ENCODE peak calls at places on chromosome 5, in four cellular contexts. One of them, this sample, is unnamed.
A peak's percentile ranks its signal among the peaks of the same experiment; 100 is the strongest.

GRCh38 chr5:39523821-39524220 is 99.0 kb upstream of the DAB2 start:
- DNase-seq in A549: no peak
- DNase-seq in K562: no peak
- DNase-seq in H1: no peak
- DNase-seq in this sample: no peak

GRCh38 chr5:168967882-168968620 is 332.9 kb downstream of the SLIT3 start:
- DNase-seq in A549: no peak
- DNase-seq in K562: no peak
- DNase-seq in H1: no peak
- DNase-seq in this sample: no peak

GRCh38 chr5:72244862-72245371 is 75.1 kb downstream of the MRPS27 start:
- DNase-seq in A549: peak; percentile 70
- DNase-seq in K562: peak; percentile 54
- DNase-seq in H1: no peak
- DNase-seq in this sample: peak; percentile 54

GRCh38 chr5:61207884-61208283 is 45.6 kb upstream of the SMIM15 start:
- DNase-seq in A549: no peak
- DNase-seq in K562: no peak
- DNase-seq in H1: no peak
- DNase-seq in this sample: no peak

GRCh38 chr5:118224546-118224945 is 763.8 kb downstream of the DTWD2 start:
- DNase-seq in A549: no peak
- DNase-seq in K562: no peak
- DNase-seq in H1: no peak
- DNase-seq in this sample: no peak

GRCh38 chr5:139808481-139809330 is 13.1 kb downstream of the PSD2 start:
- DNase-seq in A549: no peak
- DNase-seq in K562: peak; percentile 64
- DNase-seq in H1: peak; percentile 88
- DNase-seq in this sample: no peak

GRCh38 chr5:139762624-139763170 is 32.9 kb upstream of the PSD2 start:
- DNase-seq in A549: no peak
- DNase-seq in K562: no peak
- DNase-seq in H1: no peak
- DNase-seq in this sample: no peak

GRCh38 chr5:67255881-67256280 is 59.3 kb upstream of the CD180 start:
- DNase-seq in A549: no peak
- DNase-seq in K562: no peak
- DNase-seq in H1: no peak
- DNase-seq in this sample: no peak

GRCh38 chr5:7868427-7868772 is 431 bp downstream of the FASTKD3 start:
- DNase-seq in A549: no peak
- DNase-seq in K562: no peak
- DNase-seq in H1: no peak
- DNase-seq in this sample: no peak

GRCh38 chr5:145825751-145826180 is 9.4 kb downstream of the PRELID2 start:
- DNase-seq in A549: peak; percentile 63
- DNase-seq in K562: peak; percentile 41
- DNase-seq in H1: no peak
- DNase-seq in this sample: peak; percentile 61

GRCh38 chr5:6083311-6083941 is 294.9 kb downstream of the MED10 start:
- DNase-seq in A549: no peak
- DNase-seq in K562: no peak
- DNase-seq in H1: peak; percentile 49
- DNase-seq in this sample: no peak

GRCh38 chr5:64532657-64533056 is 26.8 kb downstream of the RGS7BP start:
- DNase-seq in A549: no peak
- DNase-seq in K562: no peak
- DNase-seq in H1: no peak
- DNase-seq in this sample: no peak

GRCh38 chr5:142544946-142545652 is 140.8 kb downstream of the FGF1 start:
- DNase-seq in A549: no peak
- DNase-seq in K562: no peak
- DNase-seq in H1: no peak
- DNase-seq in this sample: no peak

GRCh38 chr5:172756764-172757393 is 14.1 kb downstream of the DUSP1 start:
- DNase-seq in A549: no peak
- DNase-seq in K562: no peak
- DNase-seq in H1: no peak
- DNase-seq in this sample: no peak

GRCh38 chr5:171569065-171569712 is 149.7 kb downstream of the FGF18 start:
- DNase-seq in A549: no peak
- DNase-seq in K562: no peak
- DNase-seq in H1: no peak
- DNase-seq in this sample: no peak

GRCh38 chr5:142000709-142001484 is 11.9 kb downstream of the GNPDA1 start:
- DNase-seq in A549: peak; percentile 34
- DNase-seq in K562: no peak
- DNase-seq in H1: peak; percentile 41
- DNase-seq in this sample: peak; percentile 7

GRCh38 chr5:169803077-169803981 is 166.3 kb downstream of the DOCK2 start:
- DNase-seq in A549: peak; percentile 55
- DNase-seq in K562: peak; percentile 70
- DNase-seq in H1: no peak
- DNase-seq in this sample: no peak

GRCh38 chr5:143562935-143563334 is 159.4 kb upstream of the NR3C1 start:
- DNase-seq in A549: peak; percentile 78
- DNase-seq in K562: no peak
- DNase-seq in H1: no peak
- DNase-seq in this sample: peak; percentile 82

GRCh38 chr5:95664204-95664786 is 17.7 kb downstream of the RFESD start:
- DNase-seq in A549: no peak
- DNase-seq in K562: no peak
- DNase-seq in H1: no peak
- DNase-seq in this sample: peak; percentile 25

GRCh38 chr5:132205385-132206125 is 22.1 kb downstream of the P4HA2 start:
- DNase-seq in A549: no peak
- DNase-seq in K562: no peak
- DNase-seq in H1: no peak
- DNase-seq in this sample: no peak

GRCh38 chr5:43192558-43193170 is 639 bp downstream of the NIM1K start:
- DNase-seq in A549: no peak
- DNase-seq in K562: no peak
- DNase-seq in H1: peak; percentile 49
- DNase-seq in this sample: no peak

GRCh38 chr5:106637275-106637674 is 1033.5 kb downstream of the EFNA5 start:
- DNase-seq in A549: no peak
- DNase-seq in K562: no peak
- DNase-seq in H1: no peak
- DNase-seq in this sample: no peak

GRCh38 chr5:159456722-159457462 is 126.6 kb upstream of the IL12B start:
- DNase-seq in A549: peak; percentile 35
- DNase-seq in K562: no peak
- DNase-seq in H1: no peak
- DNase-seq in this sample: no peak

GRCh38 chr5:11903121-11903613 is 1.1 kb downstream of the CTNND2 start:
- DNase-seq in A549: no peak
- DNase-seq in K562: no peak
- DNase-seq in H1: no peak
- DNase-seq in this sample: no peak

GRCh38 chr5:26690511-26690910 is 347.9 kb downstream of the CDH9 start:
- DNase-seq in A549: no peak
- DNase-seq in K562: no peak
- DNase-seq in H1: no peak
- DNase-seq in this sample: no peak

GRCh38 chr5:134092875-134093274 is 21.6 kb upstream of the TCF7 start:
- DNase-seq in A549: peak; percentile 26
- DNase-seq in K562: no peak
- DNase-seq in H1: no peak
- DNase-seq in this sample: no peak

GRCh38 chr5:114192108-114192507 is 169.8 kb upstream of the KCNN2 start:
- DNase-seq in A549: no peak
- DNase-seq in K562: no peak
- DNase-seq in H1: no peak
- DNase-seq in this sample: no peak

GRCh38 chr5:136032564-136032963 is 3.8 kb downstream of the TGFBI start:
- DNase-seq in A549: peak; percentile 69
- DNase-seq in K562: no peak
- DNase-seq in H1: no peak
- DNase-seq in this sample: peak; percentile 64

GRCh38 chr5:136030252-136030651 is 1.5 kb downstream of the TGFBI start:
- DNase-seq in A549: no peak
- DNase-seq in K562: no peak
- DNase-seq in H1: no peak
- DNase-seq in this sample: no peak

GRCh38 chr5:136031713-136032112 is 2.9 kb downstream of the TGFBI start:
- DNase-seq in A549: no peak
- DNase-seq in K562: no peak
- DNase-seq in H1: no peak
- DNase-seq in this sample: no peak

GRCh38 chr5:136028782-136029742 is at the start of gene TGFBI:
- DNase-seq in A549: peak; percentile 78
- DNase-seq in K562: no peak
- DNase-seq in H1: peak; percentile 79
- DNase-seq in this sample: peak; percentile 61

DNA sequence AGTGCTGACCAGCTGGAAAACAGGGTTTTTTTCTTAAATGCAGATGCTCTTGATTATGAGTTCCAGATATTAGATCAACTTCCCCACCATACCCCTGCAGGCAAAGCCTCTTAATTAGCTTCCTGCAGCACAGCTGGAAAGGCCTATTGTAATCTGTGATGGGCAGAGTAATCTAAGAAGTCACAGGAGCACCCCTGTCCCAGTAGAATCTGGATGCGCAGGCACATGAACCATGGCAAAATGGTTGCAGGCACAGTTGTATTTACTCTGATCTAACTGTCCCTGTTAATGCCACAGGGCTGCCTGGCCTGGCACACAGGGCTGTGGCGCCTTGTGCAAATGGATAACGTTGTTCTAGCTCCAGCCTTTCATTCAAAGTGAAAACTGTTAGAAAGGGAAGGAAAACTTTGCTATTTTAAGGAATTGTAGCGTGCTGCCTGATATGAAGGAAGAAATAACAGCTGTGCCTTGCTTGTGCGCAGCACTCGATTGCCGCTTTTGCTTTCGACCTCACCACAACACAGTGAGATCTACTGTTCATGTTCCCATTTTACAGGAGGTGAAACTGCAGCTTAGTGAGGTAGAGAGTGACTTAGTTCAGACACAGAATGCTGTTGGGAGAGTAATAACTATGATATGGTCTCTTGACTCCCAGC is 2.3 kb downstream of the TGFBI start:
- DNase-seq in A549: no peak
- DNase-seq in K562: no peak
- DNase-seq in H1: no peak
- DNase-seq in this sample: no peak
- TF ChIP-seq RNF2 in A549: no peak
- TF ChIP-seq RNF2 in K562: no peak
- TF ChIP-seq RNF2 in H1: no peak
- TF ChIP-seq RNF2 in this sample: no peak

GRCh38 chr5:78552729-78553341 is 95.7 kb downstream of the LHFPL2 start:
- DNase-seq in A549: no peak
- DNase-seq in K562: no peak
- DNase-seq in H1: no peak
- DNase-seq in this sample: no peak
- TF ChIP-seq RNF2 in A549: no peak
- TF ChIP-seq RNF2 in K562: no peak
- TF ChIP-seq RNF2 in H1: no peak
- TF ChIP-seq RNF2 in this sample: no peak

GRCh38 chr5:180831139-180832080 is 28.8 kb upstream of the MGAT1 start:
- DNase-seq in A549: peak; percentile 75
- DNase-seq in K562: peak; percentile 90
- DNase-seq in H1: peak; percentile 86
- DNase-seq in this sample: no peak
- TF ChIP-seq RNF2 in A549: no peak
- TF ChIP-seq RNF2 in K562: no peak
- TF ChIP-seq RNF2 in H1: no peak
- TF ChIP-seq RNF2 in this sample: no peak

DNA sequence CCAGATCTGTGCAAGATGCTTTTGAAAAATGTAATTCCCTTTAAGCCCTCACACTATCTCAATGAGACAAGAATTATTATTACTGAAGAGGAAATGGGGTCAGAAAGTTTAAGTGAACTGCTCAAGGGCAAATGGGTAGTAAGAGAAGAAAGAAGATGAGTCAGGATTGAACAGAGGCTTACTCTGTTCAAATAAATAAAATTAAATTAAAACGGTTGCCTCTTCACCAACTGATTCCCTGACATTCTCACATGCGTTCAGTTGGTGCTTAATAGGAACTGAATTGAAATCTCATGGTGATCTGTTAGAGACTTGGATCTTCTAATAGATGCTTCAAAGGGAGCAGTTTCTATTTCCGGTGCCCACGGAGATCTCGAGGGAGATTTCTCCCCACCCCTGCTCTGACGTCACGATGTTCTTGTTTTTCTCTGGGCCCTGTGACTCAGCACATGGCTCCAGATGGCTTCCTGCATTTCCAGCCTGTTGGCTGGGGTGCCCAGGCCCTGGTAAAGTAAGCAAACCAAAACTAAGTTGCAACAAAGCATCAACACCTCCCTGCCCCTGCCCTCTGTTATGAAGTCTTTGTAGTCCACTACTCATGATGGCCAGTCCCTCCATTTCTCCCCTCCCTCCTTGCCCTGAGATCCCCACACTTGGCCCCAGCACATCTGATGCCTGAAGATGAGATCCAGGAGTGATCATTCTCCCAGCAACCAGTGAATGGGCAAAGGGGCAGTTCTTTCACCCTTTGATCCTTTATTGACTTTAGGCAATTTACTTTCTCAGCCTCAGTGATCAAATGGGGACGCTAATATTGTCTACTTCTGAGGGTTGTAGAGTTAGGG is 106.1 kb upstream of the CPEB4 start:
- DNase-seq in A549: peak; percentile 91
- DNase-seq in K562: peak; percentile 75
- DNase-seq in H1: no peak
- DNase-seq in this sample: no peak
- TF ChIP-seq RNF2 in A549: no peak
- TF ChIP-seq RNF2 in K562: no peak
- TF ChIP-seq RNF2 in H1: no peak
- TF ChIP-seq RNF2 in this sample: no peak

GRCh38 chr5:130183115-130183514 is 278.9 kb downstream of the CHSY3 start:
- DNase-seq in A549: no peak
- DNase-seq in K562: no peak
- DNase-seq in H1: no peak
- DNase-seq in this sample: no peak
- TF ChIP-seq RNF2 in A549: no peak
- TF ChIP-seq RNF2 in K562: no peak
- TF ChIP-seq RNF2 in H1: no peak
- TF ChIP-seq RNF2 in this sample: no peak

DNA sequence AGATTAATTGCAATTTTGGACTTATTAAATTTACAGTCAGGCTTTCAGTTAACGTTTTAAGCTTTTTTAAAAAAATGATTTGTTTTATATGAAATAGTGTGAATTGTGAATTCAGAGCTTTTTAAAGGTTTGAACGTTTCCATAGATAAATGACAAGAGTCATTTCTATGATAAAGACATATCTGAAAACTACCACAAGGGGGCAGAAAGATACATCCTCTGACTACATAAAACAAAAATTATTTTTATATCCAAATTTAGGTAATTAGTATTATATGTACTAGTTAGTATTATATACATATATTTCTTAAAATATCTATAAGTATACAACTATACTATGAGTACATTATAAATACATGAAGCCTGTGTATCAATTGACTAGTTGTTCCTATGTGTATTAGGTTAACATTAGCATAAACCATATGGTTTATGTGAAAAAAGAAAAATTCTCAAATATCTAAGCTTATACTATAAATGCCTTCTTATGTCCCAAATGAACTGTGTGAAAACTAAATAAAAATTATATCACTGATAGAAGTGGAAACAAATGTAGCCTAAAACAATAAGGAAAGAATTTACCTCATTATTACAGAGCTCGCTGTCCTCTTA is 155.2 kb downstream of the MEF2C start:
- DNase-seq in A549: peak; percentile 23
- DNase-seq in K562: no peak
- DNase-seq in H1: no peak
- DNase-seq in this sample: no peak
- TF ChIP-seq RNF2 in A549: no peak
- TF ChIP-seq RNF2 in K562: no peak
- TF ChIP-seq RNF2 in H1: no peak
- TF ChIP-seq RNF2 in this sample: no peak

This sample was measured in HepG2.